ENCODE peak calls at places on chromosomes 1 and 21, in six cellular contexts. One of them, this sample, is unnamed.

GRCh38 chr1:6128276-6129081 is 51.6 kb downstream of the CHD5 start:
- DNase-seq in Caki2: no peak
- DNase-seq in AML-193: no peak
- DNase-seq in activated T-cell treated with anti-CD3 and anti-CD28 coated beads for 48 hours: no peak
- DNase-seq in fibroblast of mammary gland: no peak
- DNase-seq in HTR-8/SVneo: no peak
- DNase-seq in this sample: no peak

GRCh38 chr1:153563339-153563952 is 2.2 kb downstream of the S100A2 start:
- DNase-seq in Caki2: no peak
- DNase-seq in AML-193: no peak
- DNase-seq in activated T-cell treated with anti-CD3 and anti-CD28 coated beads for 48 hours: no peak
- DNase-seq in fibroblast of mammary gland: no peak
- DNase-seq in HTR-8/SVneo: no peak
- DNase-seq in this sample: no peak

GRCh38 chr1:8902765-8903164 is 24.3 kb upstream of the ENO1 start:
- DNase-seq in Caki2: peak
- DNase-seq in AML-193: no peak
- DNase-seq in activated T-cell treated with anti-CD3 and anti-CD28 coated beads for 48 hours: no peak
- DNase-seq in fibroblast of mammary gland: peak
- DNase-seq in HTR-8/SVneo: no peak
- DNase-seq in this sample: no peak

GRCh38 chr1:50271968-50272578 is 151.2 kb downstream of the DMRTA2 start:
- DNase-seq in Caki2: no peak
- DNase-seq in AML-193: peak
- DNase-seq in activated T-cell treated with anti-CD3 and anti-CD28 coated beads for 48 hours: peak
- DNase-seq in fibroblast of mammary gland: peak
- DNase-seq in HTR-8/SVneo: no peak
- DNase-seq in this sample: peak

GRCh38 chr1:197633447-197634039 is 141.7 kb downstream of the DENND1B start:
- DNase-seq in Caki2: no peak
- DNase-seq in AML-193: no peak
- DNase-seq in activated T-cell treated with anti-CD3 and anti-CD28 coated beads for 48 hours: no peak
- DNase-seq in fibroblast of mammary gland: no peak
- DNase-seq in HTR-8/SVneo: no peak
- DNase-seq in this sample: no peak

GRCh38 chr1:197464039-197464438 is 196.0 kb downstream of the CRB1 start:
- DNase-seq in Caki2: no peak
- DNase-seq in AML-193: no peak
- DNase-seq in activated T-cell treated with anti-CD3 and anti-CD28 coated beads for 48 hours: no peak
- DNase-seq in fibroblast of mammary gland: peak
- DNase-seq in HTR-8/SVneo: no peak
- DNase-seq in this sample: no peak

GRCh38 chr1:156368157-156368658 is 803 bp upstream of the RHBG start:
- DNase-seq in Caki2: no peak
- DNase-seq in AML-193: no peak
- DNase-seq in activated T-cell treated with anti-CD3 and anti-CD28 coated beads for 48 hours: no peak
- DNase-seq in fibroblast of mammary gland: no peak
- DNase-seq in HTR-8/SVneo: no peak
- DNase-seq in this sample: no peak

GRCh38 chr1:199295102-199295501 is 656.3 kb downstream of the PTPRC start:
- DNase-seq in Caki2: no peak
- DNase-seq in AML-193: no peak
- DNase-seq in activated T-cell treated with anti-CD3 and anti-CD28 coated beads for 48 hours: no peak
- DNase-seq in fibroblast of mammary gland: no peak
- DNase-seq in HTR-8/SVneo: no peak
- DNase-seq in this sample: no peak

GRCh38 chr21:26140185-26140584 is 30.4 kb downstream of the APP start:
- DNase-seq in Caki2: peak
- DNase-seq in AML-193: no peak
- DNase-seq in activated T-cell treated with anti-CD3 and anti-CD28 coated beads for 48 hours: no peak
- DNase-seq in fibroblast of mammary gland: peak
- DNase-seq in HTR-8/SVneo: peak
- DNase-seq in this sample: peak

This sample was measured in SW480.